ENCODE peak calls at places on chromosomes 12 and 14, in eight cellular contexts. Z is uterus; R is HCT116; I is thyroid gland; Q is CD4-positive, alpha-beta T cell; C is tibial artery; G is K562; N is IMR-90. B is an unnamed sample.

GRCh38 chr12:58148405-58148804 is 207.0 kb downstream of the ATP23 start:
- DNase-seq in I (no peak), N (peak; percentile 49), Q (no peak), R (peak; percentile 6), C (no peak), Z (no peak), G (peak; percentile 16), B (no peak)

GRCh38 chr12:57208946-57209282 is 7.7 kb upstream of the NXPH4 start:
- DNase-seq in C (peak; percentile 81), R (no peak), Q (no peak), Z (no peak), N (no peak), G (no peak), I (no peak), B (peak; percentile 79)

GRCh38 chr12:53345486-53346195 is 9.5 kb upstream of the SP7 start:
- DNase-seq in Z (peak; percentile 42), C (no peak), G (no peak), R (no peak), Q (no peak), I (peak; percentile 26), N (no peak), B (no peak)

GRCh38 chr14:95098984-95099599 is 58.2 kb downstream of the DICER1 start:
- DNase-seq in C (peak; percentile 75), G (peak; percentile 16), I (peak; percentile 78), Q (no peak), N (peak; percentile 55), Z (peak; percentile 54), R (peak; percentile 40), B (no peak)

GRCh38 chr12:75560167-75560566 is 48.8 kb upstream of the KRR1 start:
- DNase-seq in G (no peak), Q (no peak), N (peak; percentile 63), Z (no peak), I (no peak), C (no peak), R (no peak), B (no peak)

GRCh38 chr14:73662439-73663056 is 17.8 kb downstream of the DNAL1 start:
- DNase-seq in Z (peak; percentile 26), N (peak; percentile 94), C (peak; percentile 77), R (peak; percentile 85), G (peak; percentile 33), I (peak; percentile 12), Q (no peak), B (no peak)

GRCh38 chr12:8912910-8913309 is 1.4 kb upstream of the PHC1 start:
- DNase-seq in R (no peak), N (no peak), Q (peak; percentile 34), C (no peak), I (peak; percentile 55), Z (no peak), G (peak; percentile 20), B (no peak)

GRCh38 chr12:15001733-15002471 is 29.1 kb downstream of the PDE6H start:
- DNase-seq in Q (no peak), Z (peak; percentile 78), G (no peak), C (peak; percentile 87), I (peak; percentile 69), N (peak; percentile 21), R (no peak), B (peak; percentile 1)

GRCh38 chr12:100799770-100800169 is 5.2 kb downstream of the ANO4 start:
- DNase-seq in C (no peak), N (peak; percentile 75), Z (no peak), I (no peak), R (no peak), Q (no peak), G (no peak), B (peak; percentile 39)

GRCh38 chr12:100797246-100797645 is 2.7 kb downstream of the ANO4 start:
- DNase-seq in Q (no peak), N (no peak), C (no peak), R (no peak), I (no peak), G (no peak), Z (no peak), B (no peak)

GRCh38 chr12:100798799-100799198 is 4.2 kb downstream of the ANO4 start:
- DNase-seq in N (peak; percentile 52), G (no peak), Q (no peak), I (no peak), Z (no peak), R (no peak), C (no peak), B (no peak)

GRCh38 chr12:100796616-100797015 is 2.0 kb downstream of the ANO4 start:
- DNase-seq in N (no peak), I (no peak), G (no peak), R (no peak), C (no peak), Q (no peak), Z (no peak), B (no peak)

GRCh38 chr12:100797786-100798580 is 3.4 kb downstream of the ANO4 start:
- DNase-seq in R (no peak), N (no peak), Z (no peak), I (no peak), Q (no peak), G (no peak), C (no peak), B (no peak)
- H3K27ac ChIP-seq in R (no peak overlapping the region), N (peak overlapping the region; percentile 82), Z (no peak overlapping the region), I (no peak overlapping the region), Q (no peak overlapping the region), G (no peak overlapping the region), C (no peak overlapping the region), B (peak overlapping the region; percentile 89)

DNA sequence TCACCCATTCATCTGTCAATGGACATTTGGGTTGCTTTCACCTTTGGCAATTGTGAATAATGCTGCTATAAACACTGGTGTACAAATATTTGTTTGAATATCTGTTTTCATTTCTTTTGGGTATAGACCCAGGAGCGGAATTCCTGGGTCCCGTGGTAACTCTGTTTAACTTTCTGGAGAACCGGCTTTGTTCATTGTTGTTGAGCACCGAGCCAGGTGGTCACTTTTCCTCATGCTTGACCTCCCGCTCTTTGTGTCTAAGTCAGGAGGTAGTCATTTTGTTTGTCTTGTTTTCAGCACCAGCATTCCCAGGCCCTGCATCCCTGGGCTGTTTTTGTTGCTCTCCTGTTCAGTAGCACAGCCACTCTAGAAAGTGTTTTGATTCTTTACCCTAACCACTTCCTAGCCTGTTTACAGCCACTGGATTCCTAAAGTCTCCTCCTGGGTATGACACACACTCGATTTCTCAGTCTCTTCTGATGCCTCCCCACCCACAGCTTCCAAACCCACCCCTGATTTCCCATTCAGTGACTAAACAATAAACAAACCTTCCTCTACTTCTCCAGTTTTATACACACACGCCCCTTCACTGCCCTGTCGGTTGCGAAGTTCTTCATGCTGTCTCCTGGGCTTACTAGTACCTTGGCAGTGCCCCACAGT is 37.9 kb downstream of the B4GALNT3 start:
- DNase-seq in R (no peak), I (peak; percentile 15), Z (no peak), G (no peak), C (no peak), Q (no peak), N (no peak), B (no peak)
- H3K27ac ChIP-seq in R (no peak overlapping the region), I (no peak overlapping the region), Z (no peak overlapping the region), G (no peak overlapping the region), C (no peak overlapping the region), Q (no peak overlapping the region), N (no peak overlapping the region), B (no peak overlapping the region)

GRCh38 chr12:13204428-13204827 is 7.9 kb downstream of the EMP1 start:
- DNase-seq in I (no peak), R (no peak), Q (no peak), C (no peak), N (peak; percentile 93), G (no peak), Z (no peak), B (no peak)

GRCh38 chr12:13208533-13209278 is 12.2 kb downstream of the EMP1 start:
- DNase-seq in Z (no peak), N (peak; percentile 53), R (no peak), I (no peak), Q (no peak), C (no peak), G (no peak), B (no peak)

GRCh38 chr12:13206560-13206897 is 10.0 kb downstream of the EMP1 start:
- DNase-seq in Z (no peak), I (no peak), G (no peak), Q (no peak), N (no peak), C (no peak), R (no peak), B (no peak)

GRCh38 chr12:13203028-13203922 is 6.7 kb downstream of the EMP1 start:
- DNase-seq in C (peak; percentile 75), G (peak; percentile 8), R (no peak), I (no peak), Z (peak; percentile 79), Q (no peak), N (no peak), B (no peak)

GRCh38 chr12:13205809-13206559 is 9.5 kb downstream of the EMP1 start:
- DNase-seq in N (peak; percentile 99), I (no peak), C (no peak), Z (no peak), G (no peak), R (peak; percentile 83), Q (no peak), B (no peak)
- H3K27ac ChIP-seq in N (peak overlapping the region; percentile 93), I (no peak overlapping the region), C (no peak overlapping the region), Z (peak overlapping the region; percentile 28), G (no peak overlapping the region), R (peak overlapping the region; percentile 82), Q (no peak overlapping the region), B (no peak overlapping the region)

DNA sequence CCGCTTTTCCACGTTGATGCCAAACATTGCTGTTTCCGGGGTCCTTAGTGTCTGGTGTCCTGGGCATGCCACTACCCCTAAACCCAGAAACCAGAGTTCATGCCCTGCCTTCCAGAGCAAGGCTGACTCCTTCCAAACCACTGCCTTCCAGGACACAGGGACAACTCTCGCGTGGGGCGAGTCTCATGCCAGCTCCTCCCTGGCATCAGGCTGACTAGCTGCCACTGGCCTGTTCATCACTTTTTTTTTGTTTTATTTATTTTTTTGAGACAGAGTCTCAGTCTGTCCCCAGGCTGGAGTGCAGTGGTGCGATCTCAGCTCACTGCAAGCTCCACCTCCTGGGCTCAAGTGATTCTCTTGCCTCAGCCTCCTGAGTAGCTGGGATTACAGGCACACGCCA is 4.8 kb downstream of the SETD1B start:
- DNase-seq in N (no peak), C (no peak), Q (no peak), Z (no peak), R (no peak), I (no peak), G (no peak), B (no peak)
- H3K27ac ChIP-seq in N (no peak overlapping the region), C (no peak overlapping the region), Q (no peak overlapping the region), Z (no peak overlapping the region), R (no peak overlapping the region), I (no peak overlapping the region), G (no peak overlapping the region), B (no peak overlapping the region)

GRCh38 chr14:69683971-69684370 is 72.6 kb downstream of the SUSD6 start:
- DNase-seq in R (no peak), Q (no peak), C (no peak), N (no peak), Z (no peak), I (no peak), G (no peak), B (no peak)
- H3K27ac ChIP-seq in R (no peak overlapping the region), Q (no peak overlapping the region), C (no peak overlapping the region), N (no peak overlapping the region), Z (no peak overlapping the region), I (peak overlapping the region; percentile 92), G (peak overlapping the region; percentile 40), B (no peak overlapping the region)

B was measured in caudate nucleus.